ENCODE peak calls at places on chromosomes 11 and 22, in five cellular contexts. G is upper lobe of left lung, I is esophagus muscularis mucosa, E is ovary, W is transverse colon. F is an unnamed sample.

GRCh38 chr11:46695345-46696211 is 4.8 kb downstream of the ARHGAP1 start:
- DNase-seq in G (no peak), I (no peak), E (no peak), W (no peak), F (no peak)

GRCh38 chr11:132496341-132496740 is 1036.0 kb downstream of the OPCML start:
- DNase-seq in G (no peak), I (no peak), E (no peak), W (no peak), F (no peak)

GRCh38 chr11:115269193-115269592 is 235.0 kb downstream of the CADM1 start:
- DNase-seq in G (no peak), I (no peak), E (no peak), W (no peak), F (no peak)

GRCh38 chr22:45218974-45219373 is 21.7 kb downstream of the KIAA0930 start:
- DNase-seq in G (no peak), I (no peak), E (no peak), W (no peak), F (no peak)

GRCh38 chr22:40817737-40818136 is 1.4 kb downstream of the SLC25A17 start:
- DNase-seq in G (no peak), I (no peak), E (no peak), W (no peak), F (no peak)

GRCh38 chr22:32144875-32145274 is 14.2 kb downstream of the C22orf42 start:
- DNase-seq in G (no peak), I (peak; percentile 77), E (no peak), W (no peak), F (no peak)

GRCh38 chr11:40306938-40307548 is 1152.4 kb downstream of the LRRC4C start:
- DNase-seq in G (no peak), I (no peak), E (no peak), W (no peak), F (no peak)

GRCh38 chr11:9765320-9766101 is 101.6 kb downstream of the SWAP70 start:
- DNase-seq in G (no peak), I (no peak), E (peak; percentile 67), W (no peak), F (no peak)

GRCh38 chr22:50184004-50184461 is 1.7 kb upstream of the TRABD start:
- DNase-seq in G (peak; percentile 92), I (peak; percentile 95), E (peak; percentile 84), W (peak; percentile 75), F (no peak)

GRCh38 chr11:30919389-30920172 is 333.4 kb upstream of the MPPED2 start:
- DNase-seq in G (no peak), I (no peak), E (no peak), W (no peak), F (no peak)

GRCh38 chr22:50129121-50129734 is 39.4 kb downstream of the MOV10L1 start:
- DNase-seq in G (no peak), I (no peak), E (no peak), W (no peak), F (peak; percentile 26)

GRCh38 chr22:20037419-20037818 is 16.5 kb downstream of the TANGO2 start:
- DNase-seq in G (no peak), I (no peak), E (no peak), W (no peak), F (no peak)

GRCh38 chr22:28146401-28147304 is 227.6 kb upstream of the PITPNB start:
- DNase-seq in G (no peak), I (no peak), E (no peak), W (no peak), F (no peak)

GRCh38 chr22:36443198-36443770 is 38.2 kb downstream of the TXN2 start:
- DNase-seq in G (no peak), I (no peak), E (no peak), W (no peak), F (no peak)

GRCh38 chr22:49083607-49084006 is 744.1 kb downstream of the BRD1 start:
- DNase-seq in G (no peak), I (no peak), E (no peak), W (no peak), F (no peak)

GRCh38 chr11:17405232-17406005 is 17.0 kb upstream of the KCNJ11 start:
- DNase-seq in G (peak; percentile 94), I (no peak), E (no peak), W (peak; percentile 68), F (peak; percentile 79)

GRCh38 chr11:89437317-89437716 is 53.9 kb downstream of the NOX4 start:
- DNase-seq in G (no peak), I (no peak), E (no peak), W (no peak), F (no peak)

GRCh38 chr22:27278986-27279385 is 522.6 kb downstream of the MN1 start:
- DNase-seq in G (no peak), I (no peak), E (no peak), W (no peak), F (no peak)

GRCh38 chr11:32118025-32118974 is 27.4 kb downstream of the RCN1 start:
- DNase-seq in G (no peak), I (peak; percentile 53), E (no peak), W (no peak), F (no peak)

GRCh38 chr11:95483339-95483738 is 252.3 kb upstream of the SESN3 start:
- DNase-seq in G (no peak), I (no peak), E (no peak), W (no peak), F (no peak)

GRCh38 chr11:110303414-110303826 is 7.0 kb upstream of the RDX start:
- DNase-seq in G (no peak), I (no peak), E (no peak), W (no peak), F (no peak)

GRCh38 chr11:33893711-33894401 is 2.0 kb upstream of the LMO2 start:
- DNase-seq in G (no peak), I (no peak), E (no peak), W (no peak), F (no peak)

GRCh38 chr11:9972917-9973504 is 309.1 kb downstream of the SWAP70 start:
- DNase-seq in G (no peak), I (no peak), E (peak; percentile 29), W (no peak), F (no peak)

DNA sequence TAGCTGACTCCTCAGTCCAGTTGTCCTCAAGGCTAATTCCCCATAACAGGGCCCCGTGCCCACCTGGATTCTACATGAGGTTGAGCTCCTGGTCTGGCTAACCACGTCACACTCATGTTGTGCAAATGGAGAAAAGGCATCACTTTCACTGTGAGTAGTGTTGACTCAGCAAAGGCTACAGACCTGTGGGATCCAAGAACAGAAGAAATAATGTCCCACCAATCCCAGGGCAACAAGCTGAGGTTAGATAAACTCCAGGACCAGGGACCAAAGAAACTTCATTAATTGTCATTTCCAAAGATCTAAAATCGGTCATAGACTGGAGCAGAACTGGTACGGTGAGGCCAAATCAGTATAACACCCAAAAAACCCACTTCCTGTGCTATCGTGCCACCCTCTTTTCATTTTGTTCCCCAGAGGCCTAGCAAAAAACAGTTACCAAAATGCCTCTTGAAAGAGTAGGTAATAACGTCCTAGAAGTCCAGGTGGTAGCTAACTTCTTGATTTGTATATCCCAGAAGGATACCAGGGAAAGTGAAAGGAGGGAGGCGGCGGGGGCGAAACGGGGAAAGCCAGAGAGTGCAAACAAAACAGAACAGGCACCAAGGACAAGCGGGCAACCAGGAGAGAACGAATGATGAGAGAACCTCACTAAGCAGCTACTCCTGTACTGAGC is 1.4 kb downstream of the PCSK7 start:
- DNase-seq in G (no peak), I (no peak), E (no peak), W (no peak), F (peak; percentile 50)
- TF ChIP-seq POLR2A in G (no peak), I (no peak), E (no peak), W (no peak), F (no peak)

GRCh38 chr11:19251577-19251976 is 10.8 kb upstream of the E2F8 start:
- DNase-seq in G (no peak), I (peak; percentile 8), E (no peak), W (no peak), F (no peak)
- H3K4me3 ChIP-seq in G (no peak overlapping the region), I (no peak overlapping the region), E (no peak overlapping the region), W (no peak overlapping the region), F (no peak overlapping the region)

GRCh38 chr11:15687342-15687741 is 572.6 kb downstream of the INSC start:
- DNase-seq in G (no peak), I (no peak), E (no peak), W (no peak), F (no peak)

GRCh38 chr11:15692739-15693138 is 578.0 kb downstream of the INSC start:
- DNase-seq in G (no peak), I (peak; percentile 62), E (no peak), W (no peak), F (no peak)

GRCh38 chr11:15685311-15685710 is 570.6 kb downstream of the INSC start:
- DNase-seq in G (no peak), I (peak; percentile 84), E (no peak), W (no peak), F (no peak)

GRCh38 chr11:15690326-15690725 is 575.6 kb downstream of the INSC start:
- DNase-seq in G (no peak), I (peak; percentile 31), E (no peak), W (no peak), F (no peak)

GRCh38 chr11:15688351-15688792 is 573.6 kb downstream of the INSC start:
- DNase-seq in G (no peak), I (peak; percentile 62), E (no peak), W (no peak), F (no peak)
- TF ChIP-seq EP300 in G (no peak), I (no peak), E (no peak), W (no peak), F (no peak)

GRCh38 chr22:39519681-39520053 is 695 bp upstream of the ATF4 start:
- DNase-seq in G (peak; percentile 71), I (no peak), E (peak; percentile 73), W (peak; percentile 69), F (peak; percentile 83)
- TF ChIP-seq POLR2A in G (no peak), I (peak; percentile 79), E (peak; percentile 76), W (no peak), F (peak; percentile 47)

DNA sequence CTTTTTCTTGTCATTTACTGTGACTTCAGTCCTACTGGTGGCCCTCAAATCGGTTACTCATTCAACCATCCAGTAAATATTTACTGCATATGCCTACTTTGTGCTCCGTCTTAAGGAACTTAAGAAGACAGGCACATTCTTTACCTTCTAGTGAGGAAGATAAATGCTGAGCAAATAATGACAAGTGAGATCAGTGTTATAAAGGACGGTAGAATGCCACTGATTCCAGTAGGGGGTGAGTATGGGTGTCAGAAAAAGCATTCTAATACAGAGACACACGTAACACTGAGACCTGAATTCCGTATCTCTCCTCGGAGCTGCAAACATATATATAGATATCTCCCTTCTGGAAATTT is 1.6 kb downstream of the ANKRD42 start:
- DNase-seq in G (no peak), I (no peak), E (no peak), W (no peak), F (no peak)
- H3K4me3 ChIP-seq in G (peak overlapping the region; percentile 73), I (peak overlapping the region; percentile 86), E (peak overlapping the region; percentile 94), W (no peak overlapping the region), F (peak overlapping the region; percentile 87)